ENCODE peak calls at places on chromosomes 11 and 22, in five cellular contexts. R is SK-N-SH, G is K562, Z is HepG2, H is GM12878. U is an unnamed sample.

GRCh38 chr11:33321483-33321882 is 64.3 kb downstream of the HIPK3 start:
- DNase-seq in Z (no peak), G (no peak), H (no peak), R (no peak), U (no peak)

GRCh38 chr11:14275081-14275480 is 83.9 kb downstream of the RRAS2 start:
- DNase-seq in R (no peak), Z (no peak), G (no peak), H (no peak), U (no peak)

GRCh38 chr11:121452609-121453150 is at the start of gene SORL1-AS1:
- DNase-seq in R (no peak), Z (no peak), G (no peak), H (no peak), U (no peak)

GRCh38 chr11:72039108-72039850 is 40.6 kb downstream of the IL18BP start:
- DNase-seq in Z (no peak), R (peak; percentile 64), G (no peak), H (no peak), U (no peak)

GRCh38 chr22:32206774-32207758 is 2.2 kb upstream of the RFPL2 start:
- DNase-seq in R (peak; percentile 32), G (no peak), H (no peak), Z (peak; percentile 41), U (peak; percentile 25)

GRCh38 chr22:47398921-47399790 is 636.7 kb downstream of the TBC1D22A start:
- DNase-seq in R (no peak), H (no peak), G (no peak), Z (no peak), U (no peak)

GRCh38 chr11:68269414-68270081 is 2.2 kb downstream of the C11orf24 start:
- DNase-seq in H (no peak), Z (peak; percentile 57), G (no peak), R (no peak), U (no peak)

GRCh38 chr11:19557720-19558140 is 154.9 kb upstream of the NAV2 start:
- DNase-seq in G (peak; percentile 78), H (no peak), R (peak; percentile 67), Z (peak; percentile 61), U (peak; percentile 74)

GRCh38 chr11:131932584-131933360 is 562.4 kb downstream of the NTM start:
- DNase-seq in R (no peak), G (no peak), H (no peak), Z (no peak), U (no peak)

GRCh38 chr11:81700061-81700460 is 1033.6 kb downstream of the FAM181B start:
- DNase-seq in Z (no peak), H (no peak), R (no peak), G (no peak), U (no peak)

GRCh38 chr11:67010296-67010905 is 12.5 kb upstream of the SYT12 start:
- DNase-seq in H (no peak), R (peak; percentile 17), G (no peak), Z (no peak), U (no peak)

GRCh38 chr22:44816141-44816540 is 63.8 kb downstream of the ARHGAP8 start:
- DNase-seq in H (no peak), Z (no peak), G (no peak), R (no peak), U (no peak)

GRCh38 chr11:94112182-94112960 is 16.3 kb upstream of the PANX1 start:
- DNase-seq in G (no peak), R (no peak), Z (no peak), H (no peak), U (no peak)

DNA sequence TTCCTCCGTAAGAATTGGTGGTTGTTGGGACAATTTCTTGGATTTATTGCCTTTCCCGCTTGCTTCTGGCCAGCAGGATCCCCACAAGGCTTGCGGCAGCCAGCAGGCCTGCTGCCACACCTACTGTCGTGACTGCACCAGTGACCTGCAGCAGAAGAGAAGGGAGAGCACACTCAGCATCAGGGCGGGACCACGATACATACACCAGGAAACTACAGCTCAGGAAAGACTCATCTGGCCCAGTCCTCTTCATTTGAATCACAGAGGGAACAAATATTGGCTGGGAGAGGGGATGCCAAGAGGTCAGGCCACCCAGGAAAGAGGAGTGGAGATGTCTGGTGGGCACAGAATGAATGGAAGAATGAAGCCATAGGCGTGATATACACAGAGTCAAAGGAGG is 10.3 kb downstream of the PLAAT2 start:
- DNase-seq in G (no peak), H (no peak), Z (no peak), R (no peak), U (no peak)
- TF ChIP-seq FOXM1 in G (no peak), H (no peak), Z (no peak), R (no peak), U (no peak)

DNA sequence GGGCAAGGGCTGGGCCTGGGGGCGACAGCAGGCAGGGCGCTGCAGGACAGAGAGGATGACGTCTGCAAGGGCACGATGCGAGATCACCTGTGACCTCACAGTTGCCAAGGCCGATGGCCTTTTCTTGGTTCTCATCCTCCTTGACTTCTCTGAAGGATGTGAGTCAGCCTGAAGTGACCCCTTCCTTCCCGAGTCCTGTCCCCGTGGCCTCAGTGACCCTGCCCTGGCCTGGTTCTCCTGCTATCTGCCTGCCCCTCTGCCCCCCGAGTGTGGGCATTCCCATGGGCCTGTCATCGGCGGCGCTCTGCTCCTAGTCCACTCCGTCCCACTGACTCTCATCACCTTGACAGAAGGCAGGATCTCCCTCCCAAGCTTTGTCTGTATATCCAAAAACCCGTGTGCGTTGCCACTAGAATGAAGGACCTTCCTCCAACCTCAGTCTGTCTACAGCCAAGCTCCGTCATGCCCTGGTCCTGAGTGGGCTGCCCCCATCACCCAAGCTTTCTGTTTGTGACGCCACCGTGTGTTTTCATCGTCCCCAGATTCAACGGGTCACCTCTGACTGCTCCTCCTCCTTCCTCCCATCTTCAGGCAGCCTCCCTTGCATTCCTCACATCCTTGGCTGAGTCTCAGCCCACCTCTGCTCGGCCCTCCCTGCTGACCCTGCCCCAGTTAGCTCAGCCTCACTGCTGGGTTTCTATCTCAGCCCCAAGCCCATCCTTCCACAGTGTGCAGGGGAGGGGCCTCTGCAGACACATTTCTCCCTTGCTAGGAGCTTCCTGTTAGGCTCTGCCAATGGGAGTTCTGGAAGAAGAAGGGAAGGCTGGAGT is 5.6 kb downstream of the IFT27 start:
- DNase-seq in Z (no peak), R (no peak), H (no peak), G (no peak), U (no peak)
- TF ChIP-seq FOXM1 in Z (no peak), R (no peak), H (no peak), G (no peak), U (no peak)

GRCh38 chr11:75874942-75875341 is 59.9 kb downstream of the UVRAG start:
- DNase-seq in H (no peak), Z (no peak), G (no peak), R (no peak), U (no peak)

GRCh38 chr11:75868990-75869389 is 54.0 kb downstream of the UVRAG start:
- DNase-seq in H (no peak), Z (no peak), G (no peak), R (peak; percentile 41), U (no peak)

GRCh38 chr11:75869661-75870455 is 54.8 kb downstream of the UVRAG start:
- DNase-seq in G (no peak), H (no peak), R (no peak), Z (no peak), U (no peak)

GRCh38 chr11:75872887-75873416 is 57.9 kb downstream of the UVRAG start:
- DNase-seq in G (no peak), H (no peak), Z (no peak), R (no peak), U (no peak)

GRCh38 chr11:75873417-75874148 is 58.6 kb downstream of the UVRAG start:
- DNase-seq in Z (no peak), H (peak; percentile 73), R (no peak), G (no peak), U (no peak)
- TF ChIP-seq FOXM1 in Z (no peak), H (peak; percentile 76), R (no peak), G (no peak), U (no peak)

GRCh38 chr22:33983558-33983957 is 63.3 kb upstream of the LARGE1 start:
- DNase-seq in H (no peak), R (no peak), Z (no peak), G (no peak), U (no peak)
- TF ChIP-seq FOXM1 in H (no peak), R (no peak), Z (no peak), G (no peak), U (no peak)

GRCh38 chr11:117544431-117544830 is 216.8 kb downstream of the CEP164 start:
- DNase-seq in R (no peak), H (no peak), G (no peak), Z (no peak), U (no peak)
- TF ChIP-seq FOXM1 in R (no peak), H (no peak), G (no peak), Z (no peak), U (no peak)

DNA sequence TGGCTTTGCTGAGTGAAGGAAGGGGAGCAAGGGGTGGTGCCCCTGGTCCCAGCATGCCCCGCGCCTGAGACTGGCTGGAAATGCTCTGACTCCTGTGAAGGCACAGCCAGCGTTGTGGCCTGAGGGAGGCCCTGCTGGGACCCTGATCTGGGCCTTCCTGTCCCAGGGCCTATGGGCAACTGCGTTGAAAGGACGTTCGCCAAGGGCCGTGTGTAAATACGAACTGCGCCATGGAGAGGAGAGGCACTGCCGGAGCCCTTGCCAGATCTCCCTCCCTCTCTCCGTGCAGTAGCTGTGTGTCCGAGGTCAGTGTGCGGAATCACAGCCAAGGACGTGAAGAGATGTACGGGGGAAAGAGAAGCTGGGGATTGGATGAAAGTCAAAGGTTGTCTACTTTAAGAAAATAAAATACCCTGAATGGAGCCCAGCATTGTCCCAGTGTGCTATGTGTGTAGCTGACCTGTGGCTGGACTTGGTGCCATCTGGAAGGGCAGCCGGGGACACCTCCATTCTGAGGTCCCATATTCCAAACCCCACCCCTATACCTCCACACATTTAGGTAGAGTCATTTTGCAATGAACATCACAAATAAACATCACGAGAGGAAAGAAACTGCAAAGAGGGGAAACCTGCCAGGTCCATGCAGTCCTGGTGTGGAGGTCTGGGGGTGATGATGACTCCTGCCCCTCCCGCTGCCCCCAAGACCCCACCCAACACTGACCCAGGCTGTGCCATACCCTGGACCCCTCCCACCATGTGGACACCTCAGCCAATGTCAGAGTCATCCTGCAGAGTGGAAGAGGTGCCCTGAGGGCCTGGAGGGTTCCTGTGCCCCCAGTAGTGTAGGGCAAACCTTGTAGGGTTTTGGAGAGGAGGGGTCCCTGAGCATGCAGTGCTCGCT is 16.9 kb downstream of the RSPH14 start:
- DNase-seq in H (no peak), Z (no peak), R (no peak), G (peak; percentile 59), U (no peak)
- TF ChIP-seq FOXM1 in H (no peak), Z (no peak), R (no peak), G (no peak), U (no peak)

U was measured in HEK293T.